ENCODE peak calls at places on chromosome 5, in seven cellular contexts. N is dorsolateral prefrontal cortex, U is uterus, W is heart left ventricle, T is brain microvascular endothelial cell, A is IMR-90, M is fibroblast of pulmonary artery. V is an unnamed sample.

GRCh38 chr5:107916731-107917725 is 246.3 kb upstream of the EFNA5 start:
- DNase-seq in N (no peak), U (no peak), W (no peak), T (no peak), A (no peak), M (no peak), V (no peak)

GRCh38 chr5:180607861-180608571 is 16.7 kb upstream of the SCGB3A1 start:
- DNase-seq in N (no peak), U (no peak), W (no peak), T (no peak), A (no peak), M (no peak), V (no peak)

GRCh38 chr5:21121213-21121612 is 1133.2 kb upstream of the CDH18 start:
- DNase-seq in N (no peak), U (no peak), W (no peak), T (no peak), A (no peak), M (no peak), V (no peak)

GRCh38 chr5:64166201-64166959 is 737 bp downstream of the RNF180 start:
- DNase-seq in N (no peak), U (no peak), W (peak), T (no peak), A (no peak), M (peak), V (no peak)

GRCh38 chr5:61827445-61827975 is 478.5 kb upstream of the KIF2A start:
- DNase-seq in N (no peak), U (no peak), W (no peak), T (no peak), A (no peak), M (no peak), V (no peak)

GRCh38 chr5:180645609-180646204 is 3.7 kb downstream of the FLT4 start:
- DNase-seq in N (peak), U (no peak), W (no peak), T (no peak), A (no peak), M (no peak), V (no peak)

GRCh38 chr5:82586176-82586575 is 308.0 kb upstream of the RPS23 start:
- DNase-seq in N (no peak), U (no peak), W (no peak), T (no peak), A (no peak), M (peak), V (peak)

GRCh38 chr5:66807743-66808142 is 211.6 kb downstream of the MAST4 start:
- DNase-seq in N (no peak), U (no peak), W (no peak), T (peak), A (peak), M (peak), V (peak)

GRCh38 chr5:157544623-157544989 is 31.0 kb downstream of the ADAM19 start:
- DNase-seq in N (no peak), U (no peak), W (no peak), T (no peak), A (no peak), M (no peak), V (no peak)

GRCh38 chr5:41747291-41747690 is 122.9 kb downstream of the OXCT1 start:
- DNase-seq in N (no peak), U (no peak), W (no peak), T (peak), A (peak), M (peak), V (peak)

GRCh38 chr5:174303035-174303434 is 257.5 kb downstream of the NSG2 start:
- DNase-seq in N (no peak), U (no peak), W (no peak), T (no peak), A (no peak), M (no peak), V (no peak)

GRCh38 chr5:43543434-43543833 is 13.4 kb downstream of the PAIP1 start:
- DNase-seq in N (no peak), U (no peak), W (no peak), T (no peak), A (no peak), M (no peak), V (no peak)

GRCh38 chr5:15538516-15538915 is 38.5 kb downstream of the FBXL7 start:
- DNase-seq in N (no peak), U (no peak), W (no peak), T (no peak), A (no peak), M (no peak), V (no peak)

GRCh38 chr5:106875591-106876297 is 795.0 kb downstream of the EFNA5 start:
- DNase-seq in N (no peak), U (no peak), W (no peak), T (no peak), A (peak), M (peak), V (peak)

GRCh38 chr5:33310471-33310870 is 130.3 kb upstream of the TARS1 start:
- DNase-seq in N (no peak), U (no peak), W (no peak), T (no peak), A (peak), M (peak), V (peak)

GRCh38 chr5:171401167-171401947 is 13.7 kb downstream of the NPM1 start:
- DNase-seq in N (no peak), U (no peak), W (no peak), T (no peak), A (no peak), M (no peak), V (no peak)

GRCh38 chr5:12794476-12795332 is 890.5 kb upstream of the CTNND2 start:
- DNase-seq in N (no peak), U (no peak), W (no peak), T (no peak), A (no peak), M (no peak), V (no peak)
- TF ChIP-seq CTCF in N (no peak), U (no peak), W (no peak), T (no peak), A (no peak), M (no peak), V (no peak)

DNA sequence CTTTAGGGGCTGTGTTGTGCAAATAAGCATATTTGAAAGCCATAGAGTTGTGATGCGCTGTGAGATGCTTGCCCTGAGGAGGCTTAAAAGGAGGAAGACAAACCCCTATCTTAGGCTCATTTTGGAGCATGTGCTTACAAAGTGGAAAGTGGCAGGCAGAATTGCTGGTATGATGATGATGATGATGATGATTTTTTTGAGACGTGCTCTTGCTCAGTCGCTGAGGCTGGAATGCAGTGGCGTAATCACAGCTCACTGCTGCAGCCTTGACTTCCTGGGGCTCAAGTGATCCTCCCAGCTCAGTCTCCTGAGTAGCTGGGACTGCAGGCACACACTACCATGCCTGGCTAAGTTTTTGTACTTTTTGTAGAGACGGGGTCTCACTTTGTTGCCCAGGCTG is 1.7 kb downstream of the CNOT8 start:
- DNase-seq in N (no peak), U (no peak), W (no peak), T (peak), A (peak), M (peak), V (peak)
- H3K4me3 ChIP-seq in N (peak), U (peak), W (peak), T (peak), A (peak), M (peak), V (peak)

GRCh38 chr5:150239099-150239793 is 49.4 kb downstream of the SLC6A7 start:
- DNase-seq in N (no peak), U (no peak), W (no peak), T (no peak), A (no peak), M (no peak), V (no peak)
- TF ChIP-seq CTCF in N (no peak), U (no peak), W (no peak), T (no peak), A (no peak), M (no peak), V (no peak)

GRCh38 chr5:123929055-123929474 is 417.1 kb downstream of the CSNK1G3 start:
- DNase-seq in N (no peak), U (no peak), W (no peak), T (no peak), A (no peak), M (no peak), V (no peak)
- H3K4me3 ChIP-seq in N (no peak), U (no peak), W (no peak), T (no peak), A (no peak), M (no peak), V (no peak)

GRCh38 chr5:73296772-73297171 is 123.8 kb downstream of the TMEM174 start:
- DNase-seq in N (no peak), U (no peak), W (no peak), T (peak), A (peak), M (peak), V (peak)

GRCh38 chr5:73299017-73299630 is 126.1 kb downstream of the TMEM174 start:
- DNase-seq in N (no peak), U (no peak), W (no peak), T (no peak), A (no peak), M (no peak), V (no peak)

GRCh38 chr5:73298251-73299016 is 125.4 kb downstream of the TMEM174 start:
- DNase-seq in N (no peak), U (no peak), W (no peak), T (no peak), A (peak), M (no peak), V (no peak)

GRCh38 chr5:73295447-73295846 is 122.5 kb downstream of the TMEM174 start:
- DNase-seq in N (no peak), U (no peak), W (no peak), T (no peak), A (no peak), M (no peak), V (no peak)

DNA sequence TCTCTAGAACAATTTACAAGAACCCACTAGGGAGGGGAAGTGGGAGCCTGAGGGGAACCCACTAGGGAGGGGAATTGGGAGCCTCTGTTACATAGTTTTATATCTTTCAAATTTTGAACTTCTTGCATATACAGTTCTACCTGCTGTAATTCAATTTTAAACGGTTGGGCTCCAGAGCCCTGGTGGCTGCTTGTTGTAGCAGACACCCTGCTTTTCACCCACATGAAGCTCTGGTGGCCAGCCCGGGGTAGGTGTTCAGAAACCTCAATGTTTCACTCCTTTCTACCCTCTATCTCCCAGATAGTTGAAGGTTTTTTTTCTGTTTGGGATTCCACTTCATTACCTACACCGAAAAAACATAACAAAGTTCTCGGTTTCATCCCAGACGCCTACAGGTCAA is 124.4 kb downstream of the TMEM174 start:
- DNase-seq in N (no peak), U (no peak), W (no peak), T (no peak), A (no peak), M (no peak), V (no peak)
- TF ChIP-seq CTCF in N (no peak), U (no peak), W (no peak), T (peak), A (no peak), M (no peak), V (no peak)

DNA sequence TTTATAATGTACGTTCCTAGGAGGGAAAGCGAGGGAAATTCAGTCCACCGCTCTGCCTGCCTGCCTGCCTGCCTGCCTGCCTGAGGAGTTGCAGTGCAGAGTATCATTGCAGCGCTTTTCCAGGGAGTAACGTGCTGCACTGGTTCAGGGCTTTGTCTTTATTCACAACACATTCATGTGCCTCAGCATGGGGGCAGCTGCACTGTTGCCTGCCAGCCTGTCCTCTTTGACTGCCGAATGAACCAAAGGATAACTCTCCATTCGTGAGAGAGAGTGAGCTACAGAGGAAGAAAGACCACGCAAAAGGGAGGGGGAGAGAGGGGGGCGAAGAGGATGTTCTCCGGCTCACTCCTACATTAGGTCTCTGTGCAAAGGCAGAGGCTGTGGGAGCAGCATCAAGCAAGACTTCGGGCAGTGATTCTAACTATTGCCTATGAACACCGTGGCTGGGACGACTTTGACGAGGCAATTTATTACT is 791.2 kb downstream of the MAT2B start:
- DNase-seq in N (no peak), U (no peak), W (no peak), T (no peak), A (peak), M (peak), V (peak)
- H3K4me3 ChIP-seq in N (peak), U (no peak), W (no peak), T (peak), A (peak), M (peak), V (peak)

GRCh38 chr5:16585028-16585667 is 31.6 kb downstream of the RETREG1 start:
- DNase-seq in N (no peak), U (no peak), W (no peak), T (no peak), A (no peak), M (no peak), V (no peak)
- TF ChIP-seq CTCF in N (peak), U (no peak), W (peak), T (peak), A (peak), M (peak), V (peak)

GRCh38 chr5:98905857-98906688 is 22.7 kb downstream of the CHD1 start:
- DNase-seq in N (no peak), U (no peak), W (no peak), T (no peak), A (peak), M (peak), V (peak)
- H3K4me3 ChIP-seq in N (no peak), U (no peak), W (no peak), T (no peak), A (no peak), M (no peak), V (no peak)

V was measured in cardiac fibroblast.